ENCODE peak calls at places on chromosome 17, in seven cellular contexts. One of them, this sample, is unnamed.

GRCh38 chr17:35736236-35736635 is 4.8 kb downstream of the RASL10B start:
- DNase-seq in HuH-7.5: no peak
- DNase-seq in COR-L47: no peak
- DNase-seq in left ventricle myocardium inferior: no peak
- DNase-seq in activated CD4-positive, CD25-positive, alpha-beta regulatory T cell: no peak
- DNase-seq in GM13976: no peak
- DNase-seq in NAMALWA: no peak
- DNase-seq in this sample: no peak

GRCh38 chr17:28643979-28644781 is 778 bp downstream of the BLTP2 start:
- DNase-seq in HuH-7.5: peak
- DNase-seq in COR-L47: peak
- DNase-seq in left ventricle myocardium inferior: no peak
- DNase-seq in activated CD4-positive, CD25-positive, alpha-beta regulatory T cell: no peak
- DNase-seq in GM13976: peak
- DNase-seq in NAMALWA: peak
- DNase-seq in this sample: peak

GRCh38 chr17:30074726-30075125 is 41.9 kb upstream of the NSRP1 start:
- DNase-seq in HuH-7.5: no peak
- DNase-seq in COR-L47: no peak
- DNase-seq in left ventricle myocardium inferior: no peak
- DNase-seq in activated CD4-positive, CD25-positive, alpha-beta regulatory T cell: no peak
- DNase-seq in GM13976: no peak
- DNase-seq in NAMALWA: no peak
- DNase-seq in this sample: no peak

GRCh38 chr17:58572846-58573245 is 58.4 kb upstream of the MTMR4 start:
- DNase-seq in HuH-7.5: no peak
- DNase-seq in COR-L47: no peak
- DNase-seq in left ventricle myocardium inferior: no peak
- DNase-seq in activated CD4-positive, CD25-positive, alpha-beta regulatory T cell: no peak
- DNase-seq in GM13976: no peak
- DNase-seq in NAMALWA: no peak
- DNase-seq in this sample: no peak

GRCh38 chr17:76781056-76781982 is 43.4 kb downstream of the MFSD11 start:
- DNase-seq in HuH-7.5: no peak
- DNase-seq in COR-L47: no peak
- DNase-seq in left ventricle myocardium inferior: no peak
- DNase-seq in activated CD4-positive, CD25-positive, alpha-beta regulatory T cell: no peak
- DNase-seq in GM13976: no peak
- DNase-seq in NAMALWA: peak
- DNase-seq in this sample: no peak

GRCh38 chr17:72421128-72422092 is 300.6 kb downstream of the SOX9 start:
- DNase-seq in HuH-7.5: peak
- DNase-seq in COR-L47: peak
- DNase-seq in left ventricle myocardium inferior: no peak
- DNase-seq in activated CD4-positive, CD25-positive, alpha-beta regulatory T cell: no peak
- DNase-seq in GM13976: peak
- DNase-seq in NAMALWA: peak
- DNase-seq in this sample: peak

GRCh38 chr17:77365584-77366186 is 224.9 kb downstream of the SEC14L1 start:
- DNase-seq in HuH-7.5: no peak
- DNase-seq in COR-L47: peak
- DNase-seq in left ventricle myocardium inferior: peak
- DNase-seq in activated CD4-positive, CD25-positive, alpha-beta regulatory T cell: no peak
- DNase-seq in GM13976: no peak
- DNase-seq in NAMALWA: no peak
- DNase-seq in this sample: peak

GRCh38 chr17:34011599-34011998 is 243.5 kb upstream of the CCL2 start:
- DNase-seq in HuH-7.5: no peak
- DNase-seq in COR-L47: no peak
- DNase-seq in left ventricle myocardium inferior: no peak
- DNase-seq in activated CD4-positive, CD25-positive, alpha-beta regulatory T cell: no peak
- DNase-seq in GM13976: no peak
- DNase-seq in NAMALWA: no peak
- DNase-seq in this sample: no peak

GRCh38 chr17:44350733-44351226 is 5.7 kb downstream of the GRN start:
- DNase-seq in HuH-7.5: peak
- DNase-seq in COR-L47: peak
- DNase-seq in left ventricle myocardium inferior: peak
- DNase-seq in activated CD4-positive, CD25-positive, alpha-beta regulatory T cell: peak
- DNase-seq in GM13976: peak
- DNase-seq in NAMALWA: peak
- DNase-seq in this sample: peak

GRCh38 chr17:30366536-30366935 is 12.2 kb upstream of the CPD start:
- DNase-seq in HuH-7.5: no peak
- DNase-seq in COR-L47: no peak
- DNase-seq in left ventricle myocardium inferior: no peak
- DNase-seq in activated CD4-positive, CD25-positive, alpha-beta regulatory T cell: no peak
- DNase-seq in GM13976: no peak
- DNase-seq in NAMALWA: no peak
- DNase-seq in this sample: no peak

GRCh38 chr17:50048988-50049387 is 6.9 kb upstream of the ITGA3 start:
- DNase-seq in HuH-7.5: no peak
- DNase-seq in COR-L47: no peak
- DNase-seq in left ventricle myocardium inferior: no peak
- DNase-seq in activated CD4-positive, CD25-positive, alpha-beta regulatory T cell: no peak
- DNase-seq in GM13976: no peak
- DNase-seq in NAMALWA: no peak
- DNase-seq in this sample: no peak

GRCh38 chr17:67531291-67531690 is 154.2 kb downstream of the PITPNC1 start:
- DNase-seq in HuH-7.5: no peak
- DNase-seq in COR-L47: no peak
- DNase-seq in left ventricle myocardium inferior: peak
- DNase-seq in activated CD4-positive, CD25-positive, alpha-beta regulatory T cell: no peak
- DNase-seq in GM13976: peak
- DNase-seq in NAMALWA: peak
- DNase-seq in this sample: peak

GRCh38 chr17:73474370-73474988 is 162.7 kb upstream of the CDC42EP4 start:
- DNase-seq in HuH-7.5: no peak
- DNase-seq in COR-L47: peak
- DNase-seq in left ventricle myocardium inferior: peak
- DNase-seq in activated CD4-positive, CD25-positive, alpha-beta regulatory T cell: no peak
- DNase-seq in GM13976: no peak
- DNase-seq in NAMALWA: no peak
- DNase-seq in this sample: peak

GRCh38 chr17:75098861-75099260 is 10.9 kb upstream of the ARMC7 start:
- DNase-seq in HuH-7.5: no peak
- DNase-seq in COR-L47: no peak
- DNase-seq in left ventricle myocardium inferior: no peak
- DNase-seq in activated CD4-positive, CD25-positive, alpha-beta regulatory T cell: no peak
- DNase-seq in GM13976: no peak
- DNase-seq in NAMALWA: no peak
- DNase-seq in this sample: no peak

GRCh38 chr17:8788998-8789397 is 10.2 kb downstream of the MFSD6L start:
- DNase-seq in HuH-7.5: peak
- DNase-seq in COR-L47: no peak
- DNase-seq in left ventricle myocardium inferior: no peak
- DNase-seq in activated CD4-positive, CD25-positive, alpha-beta regulatory T cell: no peak
- DNase-seq in GM13976: no peak
- DNase-seq in NAMALWA: no peak
- DNase-seq in this sample: no peak

GRCh38 chr17:17754719-17755686 is 73.7 kb downstream of the RAI1 start:
- DNase-seq in HuH-7.5: no peak
- DNase-seq in COR-L47: no peak
- DNase-seq in left ventricle myocardium inferior: peak
- DNase-seq in activated CD4-positive, CD25-positive, alpha-beta regulatory T cell: no peak
- DNase-seq in GM13976: no peak
- DNase-seq in NAMALWA: no peak
- DNase-seq in this sample: no peak

GRCh38 chr17:80845863-80846671 is 145.6 kb upstream of the CHMP6 start:
- DNase-seq in HuH-7.5: no peak
- DNase-seq in COR-L47: no peak
- DNase-seq in left ventricle myocardium inferior: no peak
- DNase-seq in activated CD4-positive, CD25-positive, alpha-beta regulatory T cell: no peak
- DNase-seq in GM13976: no peak
- DNase-seq in NAMALWA: no peak
- DNase-seq in this sample: no peak

GRCh38 chr17:2171725-2172446 is 117.0 kb downstream of the HIC1 start:
- DNase-seq in HuH-7.5: no peak
- DNase-seq in COR-L47: no peak
- DNase-seq in left ventricle myocardium inferior: peak
- DNase-seq in activated CD4-positive, CD25-positive, alpha-beta regulatory T cell: no peak
- DNase-seq in GM13976: no peak
- DNase-seq in NAMALWA: no peak
- DNase-seq in this sample: no peak

GRCh38 chr17:1852327-1852726 is 22.5 kb downstream of the RPA1 start:
- DNase-seq in HuH-7.5: no peak
- DNase-seq in COR-L47: no peak
- DNase-seq in left ventricle myocardium inferior: no peak
- DNase-seq in activated CD4-positive, CD25-positive, alpha-beta regulatory T cell: no peak
- DNase-seq in GM13976: peak
- DNase-seq in NAMALWA: no peak
- DNase-seq in this sample: no peak

GRCh38 chr17:47948706-47949196 is 7.4 kb downstream of the PNPO start:
- DNase-seq in HuH-7.5: no peak
- DNase-seq in COR-L47: no peak
- DNase-seq in left ventricle myocardium inferior: no peak
- DNase-seq in activated CD4-positive, CD25-positive, alpha-beta regulatory T cell: no peak
- DNase-seq in GM13976: no peak
- DNase-seq in NAMALWA: no peak
- DNase-seq in this sample: no peak

GRCh38 chr17:75289832-75290337 is 652 bp upstream of the SLC25A19 start:
- DNase-seq in HuH-7.5: no peak
- DNase-seq in COR-L47: no peak
- DNase-seq in left ventricle myocardium inferior: peak
- DNase-seq in activated CD4-positive, CD25-positive, alpha-beta regulatory T cell: peak
- DNase-seq in GM13976: peak
- DNase-seq in NAMALWA: peak
- DNase-seq in this sample: no peak

GRCh38 chr17:60926466-60927183 is 249.0 kb downstream of the BCAS3 start:
- DNase-seq in HuH-7.5: no peak
- DNase-seq in COR-L47: no peak
- DNase-seq in left ventricle myocardium inferior: no peak
- DNase-seq in activated CD4-positive, CD25-positive, alpha-beta regulatory T cell: no peak
- DNase-seq in GM13976: no peak
- DNase-seq in NAMALWA: no peak
- DNase-seq in this sample: no peak